ENCODE peak calls at places on chromosomes 7 and 10, in ten cellular contexts. One of them, this sample, is unnamed.

GRCh38 chr7:103695496-103695895 is 249.5 kb upstream of the SLC26A5 start:
- DNase-seq in stomach: no peak
- DNase-seq in MM.1S: no peak
- DNase-seq in coronary artery: no peak
- DNase-seq in Peyer's patch: no peak
- DNase-seq in tibial nerve: no peak
- DNase-seq in cardiac muscle cell: no peak
- DNase-seq in GM12865: no peak
- DNase-seq in HepG2: no peak
- DNase-seq in astrocyte of the spinal cord: no peak
- DNase-seq in this sample: no peak

GRCh38 chr10:13882112-13882711 is 295.4 kb downstream of the PRPF18 start:
- DNase-seq in stomach: no peak
- DNase-seq in MM.1S: no peak
- DNase-seq in coronary artery: no peak
- DNase-seq in Peyer's patch: no peak
- DNase-seq in tibial nerve: no peak
- DNase-seq in cardiac muscle cell: no peak
- DNase-seq in GM12865: peak
- DNase-seq in HepG2: no peak
- DNase-seq in astrocyte of the spinal cord: peak
- DNase-seq in this sample: peak

GRCh38 chr7:135213831-135214230 is 2.5 kb upstream of the WDR91 start:
- DNase-seq in stomach: no peak
- DNase-seq in MM.1S: no peak
- DNase-seq in coronary artery: no peak
- DNase-seq in Peyer's patch: no peak
- DNase-seq in tibial nerve: no peak
- DNase-seq in cardiac muscle cell: no peak
- DNase-seq in GM12865: no peak
- DNase-seq in HepG2: no peak
- DNase-seq in astrocyte of the spinal cord: no peak
- DNase-seq in this sample: no peak

GRCh38 chr7:5773661-5774086 is 7.8 kb downstream of the RNF216 start:
- DNase-seq in stomach: no peak
- DNase-seq in MM.1S: no peak
- DNase-seq in coronary artery: no peak
- DNase-seq in Peyer's patch: no peak
- DNase-seq in tibial nerve: no peak
- DNase-seq in cardiac muscle cell: no peak
- DNase-seq in GM12865: no peak
- DNase-seq in HepG2: peak
- DNase-seq in astrocyte of the spinal cord: peak
- DNase-seq in this sample: peak

GRCh38 chr10:70348228-70348850 is 34.1 kb downstream of the LRRC20 start:
- DNase-seq in stomach: peak
- DNase-seq in MM.1S: peak
- DNase-seq in coronary artery: no peak
- DNase-seq in Peyer's patch: no peak
- DNase-seq in tibial nerve: no peak
- DNase-seq in cardiac muscle cell: peak
- DNase-seq in GM12865: peak
- DNase-seq in HepG2: no peak
- DNase-seq in astrocyte of the spinal cord: peak
- DNase-seq in this sample: peak

GRCh38 chr10:106567629-106568028 is 596.9 kb downstream of the SORCS1 start:
- DNase-seq in stomach: no peak
- DNase-seq in MM.1S: no peak
- DNase-seq in coronary artery: no peak
- DNase-seq in Peyer's patch: no peak
- DNase-seq in tibial nerve: no peak
- DNase-seq in cardiac muscle cell: no peak
- DNase-seq in GM12865: no peak
- DNase-seq in HepG2: no peak
- DNase-seq in astrocyte of the spinal cord: no peak
- DNase-seq in this sample: no peak

GRCh38 chr7:48084727-48085432 is 4.2 kb upstream of the UPP1 start:
- DNase-seq in stomach: peak
- DNase-seq in MM.1S: peak
- DNase-seq in coronary artery: peak
- DNase-seq in Peyer's patch: peak
- DNase-seq in tibial nerve: peak
- DNase-seq in cardiac muscle cell: no peak
- DNase-seq in GM12865: peak
- DNase-seq in HepG2: peak
- DNase-seq in astrocyte of the spinal cord: peak
- DNase-seq in this sample: peak

GRCh38 chr10:5890519-5890878 is 456 bp downstream of the FBH1 start:
- DNase-seq in stomach: no peak
- DNase-seq in MM.1S: peak
- DNase-seq in coronary artery: peak
- DNase-seq in Peyer's patch: no peak
- DNase-seq in tibial nerve: no peak
- DNase-seq in cardiac muscle cell: peak
- DNase-seq in GM12865: peak
- DNase-seq in HepG2: peak
- DNase-seq in astrocyte of the spinal cord: no peak
- DNase-seq in this sample: no peak

GRCh38 chr7:44852590-44852989 is 4.7 kb upstream of the H2AZ2 start:
- DNase-seq in stomach: no peak
- DNase-seq in MM.1S: no peak
- DNase-seq in coronary artery: no peak
- DNase-seq in Peyer's patch: no peak
- DNase-seq in tibial nerve: no peak
- DNase-seq in cardiac muscle cell: no peak
- DNase-seq in GM12865: no peak
- DNase-seq in HepG2: no peak
- DNase-seq in astrocyte of the spinal cord: no peak
- DNase-seq in this sample: no peak

GRCh38 chr7:64990216-64990615 is 620 bp downstream of the ZNF117 start:
- DNase-seq in stomach: no peak
- DNase-seq in MM.1S: no peak
- DNase-seq in coronary artery: no peak
- DNase-seq in Peyer's patch: no peak
- DNase-seq in tibial nerve: no peak
- DNase-seq in cardiac muscle cell: no peak
- DNase-seq in GM12865: no peak
- DNase-seq in HepG2: no peak
- DNase-seq in astrocyte of the spinal cord: no peak
- DNase-seq in this sample: no peak

GRCh38 chr10:5951167-5951711 is 26.1 kb downstream of the IL15RA start:
- DNase-seq in stomach: peak
- DNase-seq in MM.1S: no peak
- DNase-seq in coronary artery: no peak
- DNase-seq in Peyer's patch: no peak
- DNase-seq in tibial nerve: no peak
- DNase-seq in cardiac muscle cell: no peak
- DNase-seq in GM12865: no peak
- DNase-seq in HepG2: no peak
- DNase-seq in astrocyte of the spinal cord: no peak
- DNase-seq in this sample: peak

GRCh38 chr7:16040381-16040780 is 353.9 kb upstream of the MEOX2 start:
- DNase-seq in stomach: no peak
- DNase-seq in MM.1S: no peak
- DNase-seq in coronary artery: no peak
- DNase-seq in Peyer's patch: no peak
- DNase-seq in tibial nerve: no peak
- DNase-seq in cardiac muscle cell: no peak
- DNase-seq in GM12865: no peak
- DNase-seq in HepG2: no peak
- DNase-seq in astrocyte of the spinal cord: no peak
- DNase-seq in this sample: no peak

GRCh38 chr10:133126431-133127290 is 33.4 kb upstream of the KNDC1 start:
- DNase-seq in stomach: no peak
- DNase-seq in MM.1S: no peak
- DNase-seq in coronary artery: no peak
- DNase-seq in Peyer's patch: no peak
- DNase-seq in tibial nerve: no peak
- DNase-seq in cardiac muscle cell: no peak
- DNase-seq in GM12865: no peak
- DNase-seq in HepG2: no peak
- DNase-seq in astrocyte of the spinal cord: no peak
- DNase-seq in this sample: no peak

DNA sequence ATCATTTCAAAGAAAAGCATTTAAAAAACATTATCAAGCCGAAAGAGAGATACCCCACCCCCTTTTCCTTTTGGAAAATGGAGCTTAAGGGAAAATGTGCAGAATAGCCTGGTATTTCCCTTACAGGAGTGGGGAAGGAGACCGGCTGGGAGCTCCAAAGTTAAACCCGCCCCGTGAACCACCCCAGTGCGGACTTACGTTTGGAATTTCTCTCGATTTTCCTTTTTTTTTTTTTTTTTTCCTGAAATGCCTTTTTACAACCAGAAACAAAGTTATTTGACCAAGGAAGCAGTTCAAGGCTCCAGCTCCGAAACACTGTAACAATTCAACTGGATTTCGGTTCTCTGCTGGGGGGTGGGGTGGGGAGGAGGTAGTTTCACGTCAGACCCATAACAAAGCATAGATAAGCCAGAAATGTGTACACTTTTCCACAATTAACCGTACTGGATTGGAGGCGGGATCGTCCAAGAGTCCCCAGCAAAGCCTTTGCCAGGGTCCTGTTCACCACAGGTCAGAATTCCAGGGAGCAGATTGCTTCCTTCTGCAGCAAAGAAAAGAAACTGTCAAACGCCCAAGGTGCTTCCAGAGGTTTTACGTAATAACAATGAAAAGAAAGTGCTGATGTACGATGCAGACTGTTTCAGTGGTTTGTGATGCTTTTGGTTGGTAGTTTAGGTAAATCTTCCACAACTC is 6.7 kb downstream of the SKIDA1 start:
- DNase-seq in stomach: no peak
- DNase-seq in MM.1S: no peak
- DNase-seq in coronary artery: no peak
- DNase-seq in Peyer's patch: no peak
- DNase-seq in tibial nerve: no peak
- DNase-seq in cardiac muscle cell: peak
- DNase-seq in GM12865: no peak
- DNase-seq in HepG2: no peak
- DNase-seq in astrocyte of the spinal cord: peak
- DNase-seq in this sample: peak
- H3K4me3 ChIP-seq in stomach: peak
- H3K4me3 ChIP-seq in MM.1S: peak
- H3K4me3 ChIP-seq in coronary artery: peak
- H3K4me3 ChIP-seq in Peyer's patch: no peak
- H3K4me3 ChIP-seq in tibial nerve: peak
- H3K4me3 ChIP-seq in cardiac muscle cell: peak
- H3K4me3 ChIP-seq in GM12865: peak
- H3K4me3 ChIP-seq in HepG2: peak
- H3K4me3 ChIP-seq in astrocyte of the spinal cord: peak
- H3K4me3 ChIP-seq in this sample: peak

GRCh38 chr7:25995893-25996529 is 156.0 kb upstream of the NFE2L3 start:
- DNase-seq in stomach: no peak
- DNase-seq in MM.1S: no peak
- DNase-seq in coronary artery: no peak
- DNase-seq in Peyer's patch: no peak
- DNase-seq in tibial nerve: no peak
- DNase-seq in cardiac muscle cell: no peak
- DNase-seq in GM12865: no peak
- DNase-seq in HepG2: peak
- DNase-seq in astrocyte of the spinal cord: no peak
- DNase-seq in this sample: no peak
- TF ChIP-seq CTCF in stomach: no peak
- TF ChIP-seq CTCF in MM.1S: no peak
- TF ChIP-seq CTCF in coronary artery: no peak
- TF ChIP-seq CTCF in Peyer's patch: no peak
- TF ChIP-seq CTCF in tibial nerve: no peak
- TF ChIP-seq CTCF in cardiac muscle cell: no peak
- TF ChIP-seq CTCF in GM12865: no peak
- TF ChIP-seq CTCF in HepG2: peak
- TF ChIP-seq CTCF in astrocyte of the spinal cord: no peak
- TF ChIP-seq CTCF in this sample: no peak

GRCh38 chr10:86363184-86363832 is 3.3 kb downstream of the GRID1 start:
- DNase-seq in stomach: peak
- DNase-seq in MM.1S: no peak
- DNase-seq in coronary artery: peak
- DNase-seq in Peyer's patch: no peak
- DNase-seq in tibial nerve: no peak
- DNase-seq in cardiac muscle cell: peak
- DNase-seq in GM12865: no peak
- DNase-seq in HepG2: no peak
- DNase-seq in astrocyte of the spinal cord: no peak
- DNase-seq in this sample: no peak
- H3K4me3 ChIP-seq in stomach: peak
- H3K4me3 ChIP-seq in MM.1S: no peak
- H3K4me3 ChIP-seq in coronary artery: peak
- H3K4me3 ChIP-seq in Peyer's patch: no peak
- H3K4me3 ChIP-seq in tibial nerve: peak
- H3K4me3 ChIP-seq in cardiac muscle cell: peak
- H3K4me3 ChIP-seq in GM12865: no peak
- H3K4me3 ChIP-seq in HepG2: no peak
- H3K4me3 ChIP-seq in astrocyte of the spinal cord: no peak
- H3K4me3 ChIP-seq in this sample: no peak

DNA sequence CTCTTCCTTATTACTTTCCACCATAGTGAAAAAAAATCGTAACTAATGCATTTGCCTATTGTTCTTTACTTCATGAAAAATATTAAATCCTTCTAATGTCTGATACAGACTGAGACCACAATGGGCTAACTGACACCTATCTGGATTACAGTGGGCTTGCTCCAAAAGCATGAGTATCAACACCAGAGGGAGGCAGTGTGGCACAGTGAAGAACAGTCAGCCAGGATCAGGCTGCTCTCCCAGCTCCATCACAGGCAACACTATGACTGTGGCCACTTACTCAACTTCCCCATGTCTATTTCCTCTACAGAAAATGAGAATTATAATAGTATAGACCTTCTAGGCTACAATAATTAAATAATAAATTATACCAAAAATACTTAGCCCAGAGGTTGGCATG is 97.2 kb downstream of the SLC25A13 start:
- DNase-seq in stomach: no peak
- DNase-seq in MM.1S: no peak
- DNase-seq in coronary artery: no peak
- DNase-seq in Peyer's patch: no peak
- DNase-seq in tibial nerve: no peak
- DNase-seq in cardiac muscle cell: no peak
- DNase-seq in GM12865: no peak
- DNase-seq in HepG2: peak
- DNase-seq in astrocyte of the spinal cord: no peak
- DNase-seq in this sample: no peak
- TF ChIP-seq CTCF in stomach: no peak
- TF ChIP-seq CTCF in MM.1S: no peak
- TF ChIP-seq CTCF in coronary artery: no peak
- TF ChIP-seq CTCF in Peyer's patch: no peak
- TF ChIP-seq CTCF in tibial nerve: no peak
- TF ChIP-seq CTCF in cardiac muscle cell: peak
- TF ChIP-seq CTCF in GM12865: no peak
- TF ChIP-seq CTCF in HepG2: peak
- TF ChIP-seq CTCF in astrocyte of the spinal cord: peak
- TF ChIP-seq CTCF in this sample: peak

This sample was measured in fibroblast of the aortic adventitia.